ENCODE peak calls at places on chromosomes 12 and 14, in ten cellular contexts. M is lower lobe of right lung, A is MM.1S, U is dorsolateral prefrontal cortex, V is heart right ventricle, Y is heart left ventricle, F is IMR-90, X is ovary, S is psoas muscle, N is hepatocyte. I is an unnamed sample.

GRCh38 chr12:131221946-131222249 is 268.2 kb downstream of the ADGRD1 start:
- DNase-seq in M (no peak), A (no peak), U (no peak), V (no peak), Y (no peak), F (no peak), X (no peak), S (no peak), N (no peak), I (no peak)

GRCh38 chr14:100305446-100306255 is 593 bp downstream of the SLC25A29 start:
- DNase-seq in M (peak), A (no peak), U (no peak), V (peak), Y (no peak), F (no peak), X (peak), S (no peak), N (peak), I (peak)

GRCh38 chr14:96255501-96256366 is at the start of gene BDKRB1:
- DNase-seq in M (no peak), A (no peak), U (no peak), V (no peak), Y (no peak), F (peak), X (no peak), S (no peak), N (no peak), I (no peak)

GRCh38 chr14:76514599-76514998 is 138.7 kb downstream of the ESRRB start:
- DNase-seq in M (no peak), A (no peak), U (no peak), V (no peak), Y (no peak), F (peak), X (no peak), S (no peak), N (no peak), I (peak)

GRCh38 chr14:103604620-103605019 is 24.4 kb upstream of the KLC1 start:
- DNase-seq in M (no peak), A (no peak), U (no peak), V (no peak), Y (no peak), F (no peak), X (no peak), S (no peak), N (no peak), I (no peak)

GRCh38 chr12:53005215-53005985 is 856 bp upstream of the EIF4B start:
- DNase-seq in M (peak), A (no peak), U (peak), V (peak), Y (peak), F (no peak), X (peak), S (peak), N (peak), I (peak)

GRCh38 chr12:40942326-40942725 is 245.8 kb upstream of the PDZRN4 start:
- DNase-seq in M (no peak), A (no peak), U (no peak), V (no peak), Y (no peak), F (peak), X (no peak), S (no peak), N (peak), I (no peak)

GRCh38 chr14:99747167-99747566 is 46.0 kb upstream of the EML1 start:
- DNase-seq in M (peak), A (no peak), U (no peak), V (no peak), Y (no peak), F (no peak), X (no peak), S (no peak), N (no peak), I (no peak)

GRCh38 chr14:66405158-66405557 is 81.0 kb upstream of the CCDC196 start:
- DNase-seq in M (no peak), A (no peak), U (peak), V (no peak), Y (no peak), F (peak), X (no peak), S (no peak), N (peak), I (no peak)

GRCh38 chr12:111429760-111430417 is 24.2 kb downstream of the SH2B3 start:
- DNase-seq in M (no peak), A (no peak), U (no peak), V (no peak), Y (no peak), F (no peak), X (no peak), S (no peak), N (no peak), I (peak)
- H3K4me3 ChIP-seq in M (peak), A (peak), U (no peak), V (peak), Y (peak), F (no peak), X (no peak), S (peak), N (no peak), I (peak)

GRCh38 chr12:112148031-112148513 is 22.7 kb downstream of the TRAFD1 start:
- DNase-seq in M (no peak), A (no peak), U (no peak), V (no peak), Y (no peak), F (peak), X (no peak), S (no peak), N (peak), I (peak)
- H3K27ac ChIP-seq in M (no peak), A (no peak), U (no peak), V (no peak), Y (no peak), F (no peak), X (no peak), S (no peak), N (no peak), I (no peak)

DNA sequence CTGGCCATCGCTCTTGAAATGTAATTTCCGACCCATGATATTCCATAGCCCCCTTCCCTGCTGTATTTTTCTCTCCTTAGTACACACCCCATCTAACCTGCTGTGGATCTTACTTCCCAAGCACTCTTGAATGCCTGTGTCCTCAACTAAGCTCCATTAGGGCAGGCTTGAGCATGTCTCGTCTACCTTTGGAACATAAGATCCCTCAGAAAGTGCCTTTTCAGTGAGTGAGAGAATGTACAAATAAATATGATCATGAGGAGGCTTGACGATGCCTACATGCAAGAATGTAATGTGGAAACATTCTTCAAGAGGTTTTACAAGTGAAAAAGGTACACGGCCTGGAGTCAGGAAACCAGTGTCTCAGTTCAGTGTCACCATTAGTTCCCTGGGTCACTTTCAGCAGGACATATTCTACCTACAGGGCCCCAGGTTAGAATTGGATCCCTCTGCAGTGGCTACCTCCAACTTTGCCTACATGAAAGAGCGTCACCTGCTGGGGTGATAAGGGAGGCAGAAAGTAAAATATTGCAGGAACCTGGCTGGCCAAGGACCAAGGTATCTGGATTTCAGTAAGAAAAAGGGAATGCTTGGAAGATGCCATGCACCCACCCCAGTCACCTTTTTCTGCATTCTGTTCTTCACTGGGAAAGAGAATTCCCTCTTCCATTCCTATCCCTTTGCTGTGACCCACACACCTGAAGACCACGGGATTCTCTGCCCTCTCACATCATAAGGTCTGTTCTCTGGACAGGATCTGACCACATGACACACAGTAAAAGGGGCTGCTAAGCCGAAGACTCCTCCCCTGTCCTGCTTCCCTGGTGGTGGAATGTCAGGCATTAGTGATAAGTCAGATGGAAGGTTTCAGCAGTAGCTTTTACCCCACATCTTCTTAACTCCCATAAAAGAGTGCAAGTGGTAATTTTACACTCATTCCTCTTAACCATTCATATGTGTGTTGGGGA is 24.6 kb upstream of the SERPINA1 start:
- DNase-seq in M (no peak), A (no peak), U (no peak), V (no peak), Y (no peak), F (no peak), X (no peak), S (no peak), N (no peak), I (no peak)
- TF ChIP-seq CTCF in M (peak), A (no peak), U (no peak), V (no peak), Y (no peak), F (peak), X (no peak), S (no peak), N (peak), I (no peak)

DNA sequence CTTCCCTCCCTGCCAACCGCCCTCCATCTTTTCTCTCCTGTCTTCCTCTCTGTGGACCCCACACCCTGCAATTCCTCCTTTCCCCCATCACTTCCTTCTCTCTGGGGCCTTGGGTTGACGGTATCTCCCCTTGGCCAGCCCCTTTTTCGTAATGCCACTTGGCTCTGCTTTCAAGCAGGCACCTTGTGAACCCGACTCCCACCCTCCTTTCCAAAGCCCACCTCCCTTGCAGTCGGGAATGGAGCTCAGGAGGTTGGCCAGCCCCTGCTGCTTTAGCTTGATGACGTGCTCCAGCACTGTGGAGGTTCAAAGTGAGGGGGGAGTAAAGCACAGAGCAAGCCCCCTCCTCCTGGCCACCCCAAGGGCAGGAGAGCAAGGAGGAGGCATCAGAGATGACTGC is 103.4 kb downstream of the ZFP36L1 start:
- DNase-seq in M (no peak), A (no peak), U (no peak), V (no peak), Y (no peak), F (no peak), X (no peak), S (peak), N (no peak), I (no peak)
- H3K4me3 ChIP-seq in M (no peak), A (no peak), U (no peak), V (no peak), Y (no peak), F (no peak), X (no peak), S (no peak), N (no peak), I (no peak)

I was measured in A673.